ENCODE peak calls at places on chromosomes 1 and 21, in seven cellular contexts. N is cardiac muscle cell, X is bronchial epithelial cell, H is cardiac fibroblast, V is tibial nerve, O is tibial artery, R is mammary epithelial cell. G is an unnamed sample.

GRCh38 chr1:232439011-232439410 is 190.9 kb downstream of the SIPA1L2 start:
- DNase-seq in N (no peak), X (no peak), H (no peak), V (no peak), O (no peak), R (no peak), G (no peak)

GRCh38 chr1:19988269-19989006 is 9.0 kb upstream of the PLA2G2A start:
- DNase-seq in N (no peak), X (no peak), H (peak), V (no peak), O (no peak), R (no peak), G (no peak)

GRCh38 chr1:35192056-35192852 is 691 bp downstream of the SFPQ start:
- DNase-seq in N (peak), X (peak), H (peak), V (peak), O (peak), R (peak), G (peak)

GRCh38 chr1:79633456-79633855 is 626.9 kb upstream of the ADGRL4 start:
- DNase-seq in N (no peak), X (peak), H (peak), V (no peak), O (no peak), R (peak), G (peak)

GRCh38 chr1:84078108-84078823 is 65.8 kb upstream of the PRKACB start:
- DNase-seq in N (peak), X (no peak), H (peak), V (no peak), O (peak), R (peak), G (peak)

GRCh38 chr1:212213754-212214153 is 71.5 kb upstream of the PPP2R5A start:
- DNase-seq in N (no peak), X (no peak), H (peak), V (no peak), O (no peak), R (no peak), G (no peak)

GRCh38 chr1:18965206-18966173 is 9.0 kb upstream of the IFFO2 start:
- DNase-seq in N (no peak), X (peak), H (peak), V (no peak), O (no peak), R (peak), G (peak)

GRCh38 chr1:241443561-241443960 is 76.0 kb downstream of the FH start:
- DNase-seq in N (no peak), X (no peak), H (no peak), V (no peak), O (no peak), R (no peak), G (no peak)

GRCh38 chr21:43369596-43370090 is 57.3 kb downstream of the SIK1 start:
- DNase-seq in N (no peak), X (no peak), H (no peak), V (no peak), O (no peak), R (no peak), G (no peak)

GRCh38 chr1:155131285-155131684 is 3.6 kb downstream of the EFNA1 start:
- DNase-seq in N (no peak), X (no peak), H (no peak), V (no peak), O (no peak), R (no peak), G (no peak)

GRCh38 chr1:78619803-78620579 is at the start of gene IFI44L:
- DNase-seq in N (no peak), X (peak), H (peak), V (peak), O (peak), R (peak), G (peak)

GRCh38 chr1:203175237-203176181 is at the start of gene MYBPH:
- DNase-seq in N (no peak), X (no peak), H (peak), V (no peak), O (peak), R (no peak), G (no peak)

GRCh38 chr21:46208761-46209721 is 19.5 kb downstream of the LSS start:
- DNase-seq in N (no peak), X (no peak), H (no peak), V (no peak), O (peak), R (no peak), G (no peak)

GRCh38 chr1:181551249-181551648 is 67.9 kb downstream of the CACNA1E start:
- DNase-seq in N (peak), X (no peak), H (no peak), V (no peak), O (no peak), R (no peak), G (no peak)

GRCh38 chr1:209999005-209999404 is 61.0 kb downstream of the SYT14 start:
- DNase-seq in N (no peak), X (no peak), H (no peak), V (no peak), O (no peak), R (no peak), G (no peak)

GRCh38 chr1:200258447-200259375 is 151.1 kb downstream of the ZNF281 start:
- DNase-seq in N (no peak), X (peak), H (peak), V (no peak), O (no peak), R (peak), G (peak)
- TF ChIP-seq CTCF in N (peak), X (peak), H (peak), V (peak), O (no peak), R (peak), G (peak)

GRCh38 chr1:93219443-93219842 is 38.9 kb downstream of the CCDC18 start:
- DNase-seq in N (no peak), X (no peak), H (no peak), V (no peak), O (no peak), R (peak), G (no peak)
- H3K4me3 ChIP-seq in N (no peak), X (no peak), H (no peak), V (no peak), O (no peak), R (no peak), G (no peak)

GRCh38 chr1:64162151-64162550 is 41.3 kb upstream of the UBE2U start:
- DNase-seq in N (no peak), X (no peak), H (no peak), V (no peak), O (no peak), R (no peak), G (no peak)

GRCh38 chr1:64167176-64167575 is 36.2 kb upstream of the UBE2U start:
- DNase-seq in N (no peak), X (no peak), H (peak), V (no peak), O (no peak), R (no peak), G (no peak)

GRCh38 chr1:64161347-64162080 is 41.9 kb upstream of the UBE2U start:
- DNase-seq in N (no peak), X (no peak), H (peak), V (no peak), O (peak), R (no peak), G (no peak)

GRCh38 chr1:64162804-64163203 is 40.6 kb upstream of the UBE2U start:
- DNase-seq in N (no peak), X (no peak), H (no peak), V (no peak), O (no peak), R (no peak), G (no peak)

DNA sequence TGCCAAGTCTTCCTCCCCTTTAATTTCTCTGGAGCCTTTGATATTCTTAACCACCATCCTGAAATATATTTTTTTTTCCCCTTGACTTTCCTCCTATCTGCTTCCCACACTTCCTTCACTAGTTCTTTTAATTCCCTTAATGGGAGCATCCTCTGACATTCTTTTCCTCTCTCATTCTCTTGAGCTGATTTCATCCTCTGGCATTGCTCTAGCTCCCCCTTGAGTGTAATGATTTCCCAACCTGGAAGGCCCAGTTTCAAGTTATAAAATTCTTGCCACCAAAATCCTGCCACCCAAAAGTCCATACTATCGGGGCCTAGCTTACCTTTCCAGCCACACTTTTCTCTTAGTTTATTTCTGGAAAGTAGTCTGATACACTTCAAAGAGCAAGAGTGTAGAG is 39.5 kb upstream of the UBE2U start:
- DNase-seq in N (no peak), X (peak), H (peak), V (no peak), O (no peak), R (peak), G (peak)
- TF ChIP-seq CTCF in N (peak), X (peak), H (peak), V (peak), O (peak), R (peak), G (peak)

GRCh38 chr1:224168859-224169380 is 14.1 kb upstream of the DEGS1 start:
- DNase-seq in N (no peak), X (peak), H (peak), V (no peak), O (no peak), R (no peak), G (peak)
- H3K4me3 ChIP-seq in N (no peak), X (no peak), H (no peak), V (no peak), O (no peak), R (no peak), G (no peak)

GRCh38 chr1:148383966-148384365 is 99.1 kb downstream of the PPIAL4G start:
- DNase-seq in N (no peak), X (peak), H (no peak), V (no peak), O (no peak), R (peak), G (peak)
- TF ChIP-seq CTCF in N (no peak), X (peak), H (no peak), V (no peak), O (no peak), R (peak), G (no peak)

GRCh38 chr1:67433830-67434229 is 3.6 kb upstream of the SERBP1 start:
- DNase-seq in N (no peak), X (peak), H (no peak), V (no peak), O (no peak), R (no peak), G (no peak)

GRCh38 chr1:67431156-67431765 is 1.1 kb upstream of the SERBP1 start:
- DNase-seq in N (no peak), X (no peak), H (no peak), V (no peak), O (no peak), R (no peak), G (no peak)

GRCh38 chr1:67430358-67431155 is at the start of gene SERBP1:
- DNase-seq in N (peak), X (peak), H (peak), V (peak), O (peak), R (peak), G (peak)

GRCh38 chr1:67432745-67433144 is 2.5 kb upstream of the SERBP1 start:
- DNase-seq in N (no peak), X (no peak), H (no peak), V (no peak), O (no peak), R (no peak), G (no peak)

GRCh38 chr1:67431869-67432578 is 1.8 kb upstream of the SERBP1 start:
- DNase-seq in N (no peak), X (no peak), H (no peak), V (no peak), O (no peak), R (no peak), G (no peak)
- H3K4me3 ChIP-seq in N (no peak), X (no peak), H (no peak), V (no peak), O (peak), R (no peak), G (no peak)

G was measured in epithelial cell of esophagus.